ENCODE peak calls at places on chromosomes 4 and X, in five cellular contexts. W, E, T, F and Y are unnamed samples.

GRCh38 chrX:153771261-153771681 is 7.2 kb downstream of the PLXNB3 start:
- DNase-seq in W (no peak), E (no peak), T (no peak), F (no peak), Y (peak)

GRCh38 chrX:148133099-148133725 is 152.1 kb downstream of the FMR1NB start:
- DNase-seq in W (no peak), E (no peak), T (no peak), F (peak), Y (no peak)

GRCh38 chrX:68669094-68669830 is 21.8 kb downstream of the STARD8 start:
- DNase-seq in W (no peak), E (no peak), T (no peak), F (no peak), Y (peak)

GRCh38 chr4:75289843-75290616 is 224.2 kb downstream of the RCHY1 start:
- DNase-seq in W (peak), E (peak), T (peak), F (peak), Y (no peak)

GRCh38 chr4:13815231-13815630 is 187.7 kb upstream of the BOD1L1 start:
- DNase-seq in W (no peak), E (no peak), T (no peak), F (no peak), Y (no peak)

GRCh38 chr4:336099-336892 is 1.3 kb upstream of the ZNF141 start:
- DNase-seq in W (no peak), E (peak), T (no peak), F (peak), Y (peak)

GRCh38 chr4:8905773-8906667 is 34.4 kb upstream of the HMX1 start:
- DNase-seq in W (no peak), E (no peak), T (no peak), F (no peak), Y (peak)

GRCh38 chr4:146643812-146644401 is 5.2 kb downstream of the POU4F2 start:
- DNase-seq in W (no peak), E (no peak), T (peak), F (peak), Y (no peak)

GRCh38 chrX:44082829-44083228 is 109.6 kb upstream of the NDP start:
- DNase-seq in W (no peak), E (no peak), T (no peak), F (no peak), Y (no peak)

GRCh38 chr4:112055100-112055499 is 90.2 kb upstream of the FAM241A start:
- DNase-seq in W (no peak), E (no peak), T (no peak), F (no peak), Y (no peak)

GRCh38 chrX:153900806-153901752 is 3.4 kb upstream of the AVPR2 start:
- DNase-seq in W (peak), E (no peak), T (no peak), F (peak), Y (peak)

GRCh38 chr4:156906325-156906724 is 65.3 kb downstream of the PDGFC start:
- DNase-seq in W (peak), E (no peak), T (no peak), F (no peak), Y (no peak)

GRCh38 chrX:17737707-17738001 is 361 bp downstream of the SCML1 start:
- DNase-seq in W (no peak), E (no peak), T (no peak), F (no peak), Y (no peak)

GRCh38 chr4:24655971-24656370 is 71.6 kb upstream of the DHX15 start:
- DNase-seq in W (no peak), E (no peak), T (no peak), F (no peak), Y (no peak)

GRCh38 chrX:24235084-24235710 is 78.7 kb downstream of the SUPT20HL2 start:
- DNase-seq in W (no peak), E (no peak), T (no peak), F (no peak), Y (no peak)

GRCh38 chr4:26459054-26459755 is 31.1 kb downstream of the CCKAR start:
- DNase-seq in W (peak), E (no peak), T (peak), F (peak), Y (peak)

GRCh38 chr4:185638548-185639301 is 103.4 kb upstream of the PDLIM3 start:
- DNase-seq in W (no peak), E (no peak), T (no peak), F (peak), Y (peak)

GRCh38 chrX:45056428-45057145 is 144.1 kb downstream of the DIPK2B start:
- DNase-seq in W (no peak), E (no peak), T (no peak), F (peak), Y (no peak)

GRCh38 chr4:108433832-108434231 is 186.5 kb upstream of the RPL34 start:
- DNase-seq in W (no peak), E (no peak), T (peak), F (peak), Y (no peak)

GRCh38 chrX:112067601-112068000 is 15.0 kb downstream of the TRPC5 start:
- DNase-seq in W (no peak), E (no peak), T (no peak), F (no peak), Y (no peak)

GRCh38 chr4:137576437-137576836 is 44.1 kb upstream of the PCDH18 start:
- DNase-seq in W (no peak), E (no peak), T (no peak), F (peak), Y (no peak)

GRCh38 chr4:41413670-41414069 is 124.3 kb upstream of the LIMCH1 start:
- DNase-seq in W (no peak), E (no peak), T (no peak), F (no peak), Y (no peak)

GRCh38 chr4:15758294-15758693 is 19.8 kb upstream of the CD38 start:
- DNase-seq in W (no peak), E (no peak), T (no peak), F (no peak), Y (no peak)

GRCh38 chrX:71911023-71911730 is 532 bp downstream of the NHSL2 start:
- DNase-seq in W (no peak), E (peak), T (no peak), F (peak), Y (peak)

GRCh38 chr4:15805583-15806517 is 27.7 kb downstream of the CD38 start:
- DNase-seq in W (peak), E (peak), T (peak), F (peak), Y (peak)

GRCh38 chrX:87961471-87961870 is 443.9 kb downstream of the KLHL4 start:
- DNase-seq in W (peak), E (no peak), T (no peak), F (no peak), Y (no peak)

GRCh38 chr4:128451270-128451905 is 163.8 kb upstream of the PGRMC2 start:
- DNase-seq in W (no peak), E (no peak), T (no peak), F (no peak), Y (no peak)

GRCh38 chr4:139223682-139224317 is 46.8 kb upstream of the ELF2 start:
- DNase-seq in W (no peak), E (no peak), T (no peak), F (peak), Y (no peak)